ENCODE peak calls at places on chromosomes 2 and 18, in four cellular contexts. One of them, this sample, is unnamed.

GRCh38 chr2:16861154-16861929 is 195.7 kb upstream of the CYRIA start:
- DNase-seq in K562: no peak
- DNase-seq in HepG2: no peak
- DNase-seq in GM12878: no peak
- DNase-seq in this sample: no peak

GRCh38 chr18:46283268-46283667 is 179.1 kb downstream of the HAUS1 start:
- DNase-seq in K562: no peak
- DNase-seq in HepG2: no peak
- DNase-seq in GM12878: no peak
- DNase-seq in this sample: no peak

GRCh38 chr2:234913208-234913626 is 38.6 kb upstream of the SH3BP4 start:
- DNase-seq in HepG2: no peak
- DNase-seq in GM12878: no peak
- DNase-seq in K562: no peak
- DNase-seq in this sample: no peak

GRCh38 chr18:74137920-74138538 is 9.6 kb downstream of the FBXO15 start:
- DNase-seq in HepG2: no peak
- DNase-seq in K562: no peak
- DNase-seq in GM12878: no peak
- DNase-seq in this sample: no peak

GRCh38 chr2:171531836-171532450 is 9.7 kb downstream of the CYBRD1 start:
- DNase-seq in GM12878: no peak
- DNase-seq in HepG2: no peak
- DNase-seq in K562: no peak
- DNase-seq in this sample: no peak

GRCh38 chr2:1585635-1586034 is 158.7 kb downstream of the PXDN start:
- DNase-seq in K562: no peak
- DNase-seq in GM12878: no peak
- DNase-seq in HepG2: no peak
- DNase-seq in this sample: no peak

GRCh38 chr2:189899101-189899500 is 114.9 kb downstream of the PMS1 start:
- DNase-seq in HepG2: no peak
- DNase-seq in K562: no peak
- DNase-seq in GM12878: no peak
- DNase-seq in this sample: no peak

GRCh38 chr2:233938676-233939370 is 21.6 kb downstream of the TRPM8 start:
- DNase-seq in HepG2: no peak
- DNase-seq in K562: no peak
- DNase-seq in GM12878: no peak
- DNase-seq in this sample: no peak

GRCh38 chr2:237662671-237663093 is 35.3 kb downstream of the LRRFIP1 start:
- DNase-seq in K562: peak
- DNase-seq in GM12878: no peak
- DNase-seq in HepG2: peak
- DNase-seq in this sample: peak

GRCh38 chr18:61635901-61636528 is 256.8 kb downstream of the RNF152 start:
- DNase-seq in K562: peak
- DNase-seq in GM12878: no peak
- DNase-seq in HepG2: peak
- DNase-seq in this sample: peak
- TF ChIP-seq FOXK2 in K562: no peak
- TF ChIP-seq FOXK2 in GM12878: no peak
- TF ChIP-seq FOXK2 in HepG2: no peak
- TF ChIP-seq FOXK2 in this sample: no peak

GRCh38 chr18:27363918-27364317 is 178.8 kb upstream of the CHST9 start:
- DNase-seq in HepG2: peak
- DNase-seq in GM12878: no peak
- DNase-seq in K562: no peak
- DNase-seq in this sample: peak
- TF ChIP-seq TARDBP in HepG2: no peak
- TF ChIP-seq TARDBP in GM12878: no peak
- TF ChIP-seq TARDBP in K562: no peak
- TF ChIP-seq TARDBP in this sample: no peak

GRCh38 chr2:183037281-183037659 is 987 bp downstream of the NCKAP1 start:
- DNase-seq in GM12878: no peak
- DNase-seq in K562: no peak
- DNase-seq in HepG2: peak
- DNase-seq in this sample: no peak
- TF ChIP-seq FOXK2 in GM12878: no peak
- TF ChIP-seq FOXK2 in K562: peak
- TF ChIP-seq FOXK2 in HepG2: no peak
- TF ChIP-seq FOXK2 in this sample: no peak

DNA sequence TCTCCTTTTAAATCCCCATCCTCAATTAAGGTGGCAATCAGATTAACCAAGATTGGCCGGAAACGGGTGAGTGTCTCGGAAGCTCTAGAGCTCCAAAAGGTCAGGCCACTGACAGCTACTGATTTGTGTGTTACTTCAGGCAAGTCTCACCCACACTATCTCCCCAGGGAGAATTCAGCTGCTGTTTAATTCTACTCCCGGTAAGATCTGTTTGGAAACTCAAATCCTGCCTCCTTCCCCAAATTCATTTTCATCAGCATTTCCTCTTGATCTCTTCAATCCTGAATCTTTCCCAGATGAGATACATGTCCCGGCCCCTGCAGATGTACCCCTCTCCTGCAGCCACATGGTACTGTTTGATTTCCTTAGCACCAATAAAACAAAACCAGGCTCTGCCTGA is 34.9 kb downstream of the EFR3B start:
- DNase-seq in HepG2: no peak
- DNase-seq in K562: no peak
- DNase-seq in GM12878: no peak
- DNase-seq in this sample: no peak
- TF ChIP-seq TARDBP in HepG2: no peak
- TF ChIP-seq TARDBP in K562: no peak
- TF ChIP-seq TARDBP in GM12878: no peak
- TF ChIP-seq TARDBP in this sample: no peak

GRCh38 chr2:10135296-10136089 is 13.0 kb downstream of the RRM2 start:
- DNase-seq in HepG2: no peak
- DNase-seq in K562: peak
- DNase-seq in GM12878: no peak
- DNase-seq in this sample: peak

GRCh38 chr2:10132043-10132575 is 9.6 kb downstream of the RRM2 start:
- DNase-seq in GM12878: no peak
- DNase-seq in K562: peak
- DNase-seq in HepG2: no peak
- DNase-seq in this sample: no peak

GRCh38 chr2:10129490-10129889 is 7.0 kb downstream of the RRM2 start:
- DNase-seq in K562: peak
- DNase-seq in HepG2: no peak
- DNase-seq in GM12878: no peak
- DNase-seq in this sample: no peak

GRCh38 chr2:10133007-10133647 is 10.6 kb downstream of the RRM2 start:
- DNase-seq in GM12878: no peak
- DNase-seq in K562: peak
- DNase-seq in HepG2: no peak
- DNase-seq in this sample: no peak

DNA sequence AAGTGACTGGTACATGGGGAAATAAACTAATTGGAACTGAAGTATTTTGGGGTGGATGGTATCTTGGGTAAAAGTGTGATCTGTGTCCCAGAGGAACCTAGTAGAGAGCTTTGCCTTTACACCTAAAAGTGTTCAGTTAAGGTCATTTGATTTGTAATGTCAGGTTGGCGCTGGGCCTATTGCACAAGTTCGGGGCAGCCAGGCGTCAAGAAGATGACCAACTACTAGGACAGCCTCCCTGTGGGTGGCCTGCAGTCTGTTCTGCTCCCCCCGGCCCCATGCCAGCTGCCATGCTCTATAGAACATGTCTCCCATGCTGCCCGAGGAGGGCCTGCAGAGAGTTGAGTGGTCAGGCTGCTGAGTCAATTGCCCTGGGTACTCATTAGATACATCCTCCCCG is 10.1 kb downstream of the RRM2 start:
- DNase-seq in K562: peak
- DNase-seq in GM12878: no peak
- DNase-seq in HepG2: no peak
- DNase-seq in this sample: no peak
- TF ChIP-seq FOXK2 in K562: no peak
- TF ChIP-seq FOXK2 in GM12878: no peak
- TF ChIP-seq FOXK2 in HepG2: no peak
- TF ChIP-seq FOXK2 in this sample: no peak

GRCh38 chr2:37397166-37397565 is 52.7 kb downstream of the QPCT start:
- DNase-seq in HepG2: no peak
- DNase-seq in GM12878: no peak
- DNase-seq in K562: no peak
- DNase-seq in this sample: no peak

GRCh38 chr2:37394263-37394662 is 49.8 kb downstream of the QPCT start:
- DNase-seq in GM12878: no peak
- DNase-seq in HepG2: no peak
- DNase-seq in K562: no peak
- DNase-seq in this sample: no peak

GRCh38 chr2:37392428-37392827 is 48.0 kb downstream of the QPCT start:
- DNase-seq in HepG2: no peak
- DNase-seq in K562: no peak
- DNase-seq in GM12878: no peak
- DNase-seq in this sample: no peak

GRCh38 chr2:37398990-37399389 is 54.6 kb downstream of the QPCT start:
- DNase-seq in HepG2: no peak
- DNase-seq in GM12878: no peak
- DNase-seq in K562: no peak
- DNase-seq in this sample: no peak

DNA sequence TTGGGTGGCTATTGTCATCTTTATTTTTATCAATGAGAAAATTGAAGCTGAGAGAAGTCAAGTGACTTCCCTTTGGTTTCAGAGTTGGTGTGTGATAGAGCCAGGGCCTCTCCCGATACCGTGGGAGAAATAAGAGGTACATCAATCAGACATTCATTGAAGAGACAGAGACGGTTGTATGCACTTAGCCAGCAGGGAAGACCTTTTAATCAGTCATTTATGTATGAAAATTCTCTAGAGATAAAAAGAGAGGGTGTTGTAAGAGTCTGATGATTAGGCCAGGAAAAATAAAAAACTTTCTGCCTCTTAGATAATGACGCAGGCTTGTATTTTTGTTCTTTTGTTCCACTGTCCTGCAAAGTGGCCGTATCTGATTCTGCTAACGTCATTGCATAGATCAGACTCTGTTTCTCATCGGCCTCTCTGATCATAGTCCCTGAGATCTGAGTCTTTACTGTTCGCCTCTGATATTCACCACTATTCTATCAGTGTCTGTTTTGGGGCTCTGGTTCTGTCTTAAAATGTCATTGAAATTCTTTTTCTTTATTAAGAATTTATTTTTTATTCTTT is 50.6 kb downstream of the QPCT start:
- DNase-seq in GM12878: no peak
- DNase-seq in HepG2: no peak
- DNase-seq in K562: no peak
- DNase-seq in this sample: no peak
- TF ChIP-seq TARDBP in GM12878: no peak
- TF ChIP-seq TARDBP in HepG2: no peak
- TF ChIP-seq TARDBP in K562: no peak
- TF ChIP-seq TARDBP in this sample: no peak

GRCh38 chr2:9692392-9693137 is 61.8 kb upstream of the YWHAQ start:
- DNase-seq in K562: peak
- DNase-seq in GM12878: no peak
- DNase-seq in HepG2: no peak
- DNase-seq in this sample: no peak
- TF ChIP-seq FOXK2 in K562: no peak
- TF ChIP-seq FOXK2 in GM12878: no peak
- TF ChIP-seq FOXK2 in HepG2: no peak
- TF ChIP-seq FOXK2 in this sample: no peak

GRCh38 chr2:176150338-176151198 is 782 bp upstream of the HOXD4 start:
- DNase-seq in K562: no peak
- DNase-seq in GM12878: no peak
- DNase-seq in HepG2: no peak
- DNase-seq in this sample: no peak
- TF ChIP-seq TARDBP in K562: no peak
- TF ChIP-seq TARDBP in GM12878: no peak
- TF ChIP-seq TARDBP in HepG2: no peak
- TF ChIP-seq TARDBP in this sample: no peak

GRCh38 chr2:27421660-27422250 is 6.7 kb upstream of the NRBP1 start:
- DNase-seq in K562: no peak
- DNase-seq in GM12878: no peak
- DNase-seq in HepG2: peak
- DNase-seq in this sample: no peak

GRCh38 chr2:27422958-27423357 is 5.5 kb upstream of the NRBP1 start:
- DNase-seq in HepG2: no peak
- DNase-seq in GM12878: no peak
- DNase-seq in K562: no peak
- DNase-seq in this sample: no peak

DNA sequence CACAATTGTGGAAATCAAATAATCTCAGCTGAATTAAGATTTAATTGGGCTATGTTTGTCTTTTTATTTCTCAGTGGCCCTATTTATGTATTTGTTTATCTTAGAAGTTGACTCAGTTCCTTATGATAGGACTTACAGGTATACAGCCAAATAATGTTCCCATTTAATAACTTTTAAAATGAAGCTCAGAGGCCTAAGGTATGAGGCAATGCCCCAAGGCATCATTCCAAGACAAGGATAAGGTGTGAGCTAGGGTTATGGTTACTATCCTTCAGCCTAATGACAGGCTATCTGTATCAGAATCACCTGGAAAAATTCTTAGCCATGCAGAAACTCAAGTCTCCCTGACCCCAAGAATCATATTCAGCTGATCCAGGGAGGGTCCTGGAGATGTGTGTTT is 7.4 kb upstream of the NRBP1 start:
- DNase-seq in GM12878: no peak
- DNase-seq in HepG2: no peak
- DNase-seq in K562: no peak
- DNase-seq in this sample: no peak
- TF ChIP-seq FOXK2 in GM12878: no peak
- TF ChIP-seq FOXK2 in HepG2: no peak
- TF ChIP-seq FOXK2 in K562: no peak
- TF ChIP-seq FOXK2 in this sample: no peak

DNA sequence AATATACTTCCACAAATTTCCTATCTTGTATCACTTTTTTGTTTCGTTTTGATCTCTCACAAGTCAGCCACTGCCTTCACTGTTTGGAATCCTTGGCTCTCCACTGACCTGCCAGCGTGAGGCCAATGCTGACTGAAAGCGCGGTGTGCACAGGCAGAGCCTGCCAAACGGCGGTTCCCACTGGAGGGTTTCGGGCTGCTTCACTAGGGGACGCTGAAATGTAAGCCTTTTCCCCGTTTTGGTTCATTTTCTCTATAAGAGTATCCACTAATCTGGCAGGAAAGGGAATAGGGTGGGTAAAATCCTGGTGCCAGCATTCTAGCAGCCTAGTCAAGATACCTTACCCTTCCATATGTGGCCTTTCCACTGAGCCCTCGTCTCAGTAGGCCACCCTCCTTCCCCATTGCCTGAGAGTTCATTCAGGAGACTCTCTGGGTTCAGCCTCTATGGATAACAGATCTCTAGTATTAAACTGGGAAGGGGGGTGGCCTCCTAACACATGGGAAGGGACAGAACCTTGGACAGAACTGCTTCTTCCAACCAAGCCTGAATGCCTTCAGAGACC is 91.5 kb downstream of the DYM start:
- DNase-seq in GM12878: no peak
- DNase-seq in HepG2: peak
- DNase-seq in K562: no peak
- DNase-seq in this sample: no peak
- TF ChIP-seq TARDBP in GM12878: no peak
- TF ChIP-seq TARDBP in HepG2: no peak
- TF ChIP-seq TARDBP in K562: no peak
- TF ChIP-seq TARDBP in this sample: no peak